ENCODE peak calls at places on chromosomes 13 and 19, in nine cellular contexts. B is kidney glomerular epithelial cell; R is T-helper 2 cell; O is activated naive CD4-positive, alpha-beta T cell treated with anti-CD3 and anti-CD28 coated beads, Interleukin-2, amount 50 U/mL, for 16 hours; A is RPMI7951; Q is activated T-helper 1 cell treated with Interleukin-2 at 50 U/mL for 16 hours; V is activated CD4-positive, alpha-beta T cell treated with anti-CD3 and anti-CD28 coated beads, Interleukin-2, amount 10 ng/mL, durations not matched to agents 7 days and 5 days; U is HFF-Myc; Y is HT1080. M is an unnamed sample.

GRCh38 chr13:32125746-32126145 is 94.2 kb downstream of the FRY start:
- DNase-seq in B (no peak), R (no peak), O (no peak), A (no peak), Q (no peak), V (no peak), U (no peak), Y (no peak), M (no peak)

GRCh38 chr13:112067121-112067741 is at the start of gene SOX1:
- DNase-seq in B (no peak), R (no peak), O (no peak), A (no peak), Q (no peak), V (no peak), U (no peak), Y (no peak), M (no peak)

GRCh38 chr19:16232568-16232967 is 34.9 kb downstream of the AP1M1 start:
- DNase-seq in B (no peak), R (no peak), O (no peak), A (no peak), Q (no peak), V (no peak), U (no peak), Y (no peak), M (no peak)

GRCh38 chr19:763869-764268 is 13.0 kb downstream of the MISP start:
- DNase-seq in B (no peak), R (no peak), O (no peak), A (no peak), Q (no peak), V (no peak), U (no peak), Y (no peak), M (no peak)

GRCh38 chr19:52603558-52604207 is 33.6 kb downstream of the ZNF701 start:
- DNase-seq in B (peak), R (no peak), O (no peak), A (no peak), Q (no peak), V (no peak), U (no peak), Y (no peak), M (no peak)

GRCh38 chr19:1336079-1336684 is 47.5 kb upstream of the NDUFS7 start:
- DNase-seq in B (no peak), R (no peak), O (no peak), A (no peak), Q (no peak), V (no peak), U (no peak), Y (no peak), M (no peak)

GRCh38 chr19:56094449-56094848 is 26.6 kb downstream of the ZNF787 start:
- DNase-seq in B (no peak), R (no peak), O (no peak), A (no peak), Q (no peak), V (no peak), U (no peak), Y (no peak), M (no peak)

GRCh38 chr19:41851456-41851855 is 6.6 kb downstream of the DMRTC2 start:
- DNase-seq in B (no peak), R (no peak), O (no peak), A (no peak), Q (no peak), V (no peak), U (no peak), Y (no peak), M (no peak)

GRCh38 chr19:55460670-55461258 is 678 bp downstream of the ISOC2 start:
- DNase-seq in B (no peak), R (no peak), O (peak), A (peak), Q (no peak), V (peak), U (no peak), Y (peak), M (no peak)

GRCh38 chr19:52734340-52734892 is 428 bp downstream of the ZNF611 start:
- DNase-seq in B (no peak), R (no peak), O (no peak), A (peak), Q (no peak), V (no peak), U (no peak), Y (no peak), M (no peak)

GRCh38 chr19:8451885-8452284 is 7.1 kb downstream of the HNRNPM start:
- DNase-seq in B (peak), R (no peak), O (no peak), A (peak), Q (no peak), V (peak), U (no peak), Y (peak), M (peak)

GRCh38 chr13:30676672-30677071 is 58.7 kb upstream of the ALOX5AP start:
- DNase-seq in B (no peak), R (no peak), O (no peak), A (peak), Q (no peak), V (no peak), U (no peak), Y (peak), M (no peak)

GRCh38 chr13:87234981-87235380 is 436.2 kb upstream of the SLITRK5 start:
- DNase-seq in B (peak), R (no peak), O (no peak), A (peak), Q (no peak), V (no peak), U (no peak), Y (peak), M (no peak)